ENCODE peak calls at places on chromosomes 7 and 10, in five cellular contexts. R is fibroblast of lung, A is stomach, Y is PC-9, U is colonic mucosa. K is an unnamed sample.

GRCh38 chr10:126905776-126906703 is 812 bp downstream of the DOCK1 start:
- DNase-seq in R (peak; percentile 55), A (peak; percentile 33), Y (no peak), U (peak; percentile 42), K (peak; percentile 66)

GRCh38 chr10:101829561-101830315 is 11.5 kb upstream of the OGA start:
- DNase-seq in R (no peak), A (peak; percentile 53), Y (no peak), U (peak; percentile 77), K (peak; percentile 88)

GRCh38 chr10:24553051-24553612 is 170.6 kb downstream of the ARHGAP21 start:
- DNase-seq in R (no peak), A (no peak), Y (no peak), U (no peak), K (no peak)

GRCh38 chr10:17375936-17376584 is 78.3 kb downstream of the ST8SIA6 start:
- DNase-seq in R (no peak), A (no peak), Y (no peak), U (no peak), K (no peak)

GRCh38 chr7:73638921-73639320 is 14.6 kb upstream of the MLXIPL start:
- DNase-seq in R (no peak), A (no peak), Y (no peak), U (no peak), K (no peak)

GRCh38 chr10:51530540-51530939 is 168.9 kb downstream of the CSTF2T start:
- DNase-seq in R (no peak), A (no peak), Y (no peak), U (no peak), K (no peak)

GRCh38 chr10:110923856-110924493 is 4.6 kb downstream of the SHOC2 start:
- DNase-seq in R (no peak), A (no peak), Y (no peak), U (no peak), K (no peak)

GRCh38 chr10:54940418-54940817 is 139.4 kb upstream of the PCDH15 start:
- DNase-seq in R (peak; percentile 1), A (no peak), Y (no peak), U (no peak), K (no peak)

GRCh38 chr7:141991144-141991543 is 4.5 kb upstream of the MGAM start:
- DNase-seq in R (no peak), A (no peak), Y (no peak), U (no peak), K (no peak)

GRCh38 chr7:139811106-139811505 is 18.0 kb upstream of the TBXAS1 start:
- DNase-seq in R (no peak), A (no peak), Y (no peak), U (no peak), K (no peak)

GRCh38 chr7:148622887-148623585 is 32.5 kb downstream of the C7orf33 start:
- DNase-seq in R (peak; percentile 9), A (no peak), Y (no peak), U (no peak), K (no peak)

GRCh38 chr10:35449944-35450343 is 113.6 kb downstream of the CCNY start:
- DNase-seq in R (no peak), A (no peak), Y (no peak), U (no peak), K (no peak)

GRCh38 chr10:1208376-1209311 is 152.5 kb downstream of the WDR37 start:
- DNase-seq in R (no peak), A (no peak), Y (no peak), U (no peak), K (peak; percentile 33)

DNA sequence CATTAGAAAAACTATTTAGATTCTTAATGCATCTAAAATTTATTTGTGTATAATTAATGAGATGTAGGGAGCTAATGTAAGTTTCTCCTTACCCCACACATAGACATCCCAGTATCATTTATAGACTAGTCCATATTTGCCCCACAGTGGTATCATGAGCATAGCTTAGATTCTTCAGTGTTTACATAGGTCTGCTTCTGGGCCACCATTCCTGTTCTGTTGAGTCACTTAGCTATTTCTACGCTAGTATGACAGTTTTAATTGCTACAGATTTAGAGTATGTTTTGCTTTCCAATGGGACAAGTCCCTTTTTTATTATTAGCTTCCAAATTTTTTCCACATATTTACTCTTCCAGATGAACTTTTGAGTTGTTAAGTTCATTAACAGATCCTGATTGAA is 69.4 kb downstream of the MCMBP start:
- DNase-seq in R (peak; percentile 39), A (no peak), Y (no peak), U (no peak), K (no peak)
- H3K4me1 ChIP-seq in R (peaks cover 2% of the 10 kb centered on the region), A (no peaks in the 10 kb centered on the region), Y (no peaks in the 10 kb centered on the region), U (no peaks in the 10 kb centered on the region), K (no peaks in the 10 kb centered on the region)

GRCh38 chr7:135977742-135978066 is 545 bp upstream of the MTPN start:
- DNase-seq in R (no peak), A (no peak), Y (no peak), U (no peak), K (no peak)
- H3K4me1 ChIP-seq in R (no peaks in the 10 kb centered on the region), A (peaks cover 56% of the 10 kb centered on the region), Y (peaks cover 35% of the 10 kb centered on the region), U (no peaks in the 10 kb centered on the region), K (peaks cover 12% of the 10 kb centered on the region)

GRCh38 chr7:98641646-98642489 is 24.8 kb downstream of the NPTX2 start:
- DNase-seq in R (no peak), A (no peak), Y (no peak), U (no peak), K (no peak)

GRCh38 chr7:98646465-98646864 is 29.4 kb downstream of the NPTX2 start:
- DNase-seq in R (no peak), A (no peak), Y (no peak), U (no peak), K (no peak)

GRCh38 chr7:98640375-98640774 is 23.3 kb downstream of the NPTX2 start:
- DNase-seq in R (no peak), A (no peak), Y (no peak), U (no peak), K (no peak)

GRCh38 chr7:98647326-98647725 is 30.2 kb downstream of the NPTX2 start:
- DNase-seq in R (no peak), A (no peak), Y (no peak), U (no peak), K (no peak)

GRCh38 chr7:98643232-98643985 is 26.3 kb downstream of the NPTX2 start:
- DNase-seq in R (no peak), A (no peak), Y (no peak), U (no peak), K (no peak)
- H3K4me1 ChIP-seq in R (no peaks in the 10 kb centered on the region), A (no peaks in the 10 kb centered on the region), Y (no peaks in the 10 kb centered on the region), U (no peaks in the 10 kb centered on the region), K (no peaks in the 10 kb centered on the region)

GRCh38 chr10:74658511-74658910 is 167.9 kb upstream of the KAT6B start:
- DNase-seq in R (no peak), A (no peak), Y (no peak), U (no peak), K (no peak)
- H3K4me1 ChIP-seq in R (no peaks in the 10 kb centered on the region), A (no peaks in the 10 kb centered on the region), Y (no peaks in the 10 kb centered on the region), U (no peaks in the 10 kb centered on the region), K (no peaks in the 10 kb centered on the region)

GRCh38 chr10:124090630-124091209 is 2.7 kb downstream of the CHST15 start:
- DNase-seq in R (no peak), A (peak; percentile 55), Y (peak; percentile 24), U (no peak), K (peak; percentile 28)

GRCh38 chr10:124091646-124092269 is 1.6 kb downstream of the CHST15 start:
- DNase-seq in R (peak; percentile 42), A (no peak), Y (peak; percentile 19), U (no peak), K (no peak)

GRCh38 chr10:124087672-124088634 is 5.4 kb downstream of the CHST15 start:
- DNase-seq in R (no peak), A (peak; percentile 65), Y (no peak), U (peak; percentile 77), K (no peak)

GRCh38 chr10:124088944-124089343 is 4.5 kb downstream of the CHST15 start:
- DNase-seq in R (no peak), A (no peak), Y (no peak), U (no peak), K (no peak)

DNA sequence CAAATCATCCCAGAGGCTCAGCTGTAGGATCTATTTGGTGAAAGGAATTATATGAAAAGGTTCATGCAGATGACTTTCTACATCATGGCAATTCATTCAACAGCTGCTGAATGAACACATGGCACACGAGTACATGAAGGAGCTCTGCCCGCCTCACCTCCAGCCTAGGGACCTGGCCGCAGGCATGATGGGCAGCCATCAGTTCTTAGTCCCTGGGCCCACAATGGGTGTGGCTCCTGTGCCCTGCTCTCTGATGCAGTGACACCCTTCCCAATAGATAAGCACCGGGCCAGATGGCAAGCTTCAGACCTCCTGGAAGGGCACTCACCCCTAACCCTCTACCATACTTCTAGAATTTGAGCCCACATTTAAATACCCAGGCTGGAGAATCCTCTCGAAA is 3.5 kb downstream of the CHST15 start:
- DNase-seq in R (no peak), A (no peak), Y (no peak), U (no peak), K (no peak)
- H3K4me1 ChIP-seq in R (no peaks in the 10 kb centered on the region), A (peaks cover 99% of the 10 kb centered on the region), Y (peaks cover 11% of the 10 kb centered on the region), U (peaks cover 10% of the 10 kb centered on the region), K (peaks cover 6% of the 10 kb centered on the region)

DNA sequence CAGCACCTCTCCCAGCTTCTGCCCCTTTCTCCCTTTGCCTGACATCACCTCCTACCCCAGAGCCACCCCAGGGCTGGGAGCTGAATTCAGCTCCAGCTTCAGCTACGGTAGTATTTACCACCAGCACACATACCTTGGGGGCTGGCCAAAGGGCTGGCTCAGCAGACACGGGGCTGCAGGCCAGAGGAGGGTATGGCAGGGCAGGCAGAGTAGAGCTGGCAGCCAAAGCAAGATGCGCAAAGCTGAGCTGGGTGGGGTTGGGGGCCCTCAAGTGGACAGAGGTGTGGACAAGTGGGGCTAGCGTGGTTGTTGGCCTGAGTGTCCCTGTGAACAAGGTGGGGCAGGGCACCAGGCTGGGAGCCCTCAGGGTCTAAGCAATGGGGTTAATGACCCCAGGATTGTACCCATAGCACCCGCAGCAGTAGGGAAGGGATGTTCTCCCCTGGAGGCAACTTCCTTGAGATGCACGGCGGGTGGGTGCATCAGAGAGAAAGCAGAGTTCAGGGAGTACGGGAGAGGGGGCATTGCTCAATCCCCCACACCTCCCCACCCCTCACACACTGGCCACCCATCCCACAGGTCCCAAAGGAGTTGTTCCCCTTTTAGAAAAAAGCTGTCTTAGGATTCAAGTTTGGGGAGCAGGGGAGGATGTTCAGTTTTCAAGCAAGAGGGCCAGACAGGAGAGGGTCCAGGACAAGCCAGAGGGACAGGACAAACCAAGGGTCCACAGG is 8.0 kb downstream of the VSIR start:
- DNase-seq in R (peak; percentile 21), A (no peak), Y (peak; percentile 80), U (no peak), K (no peak)
- H3K4me1 ChIP-seq in R (peaks cover 41% of the 10 kb centered on the region), A (peaks cover 100% of the 10 kb centered on the region), Y (peaks cover 88% of the 10 kb centered on the region), U (peaks cover 32% of the 10 kb centered on the region), K (peaks cover 59% of the 10 kb centered on the region)

GRCh38 chr10:122165492-122165832 is 105.6 kb upstream of the BTBD16 start:
- DNase-seq in R (no peak), A (no peak), Y (no peak), U (no peak), K (no peak)
- H3K4me1 ChIP-seq in R (no peaks in the 10 kb centered on the region), A (peaks cover 54% of the 10 kb centered on the region), Y (no peaks in the 10 kb centered on the region), U (peaks cover 4% of the 10 kb centered on the region), K (no peaks in the 10 kb centered on the region)

DNA sequence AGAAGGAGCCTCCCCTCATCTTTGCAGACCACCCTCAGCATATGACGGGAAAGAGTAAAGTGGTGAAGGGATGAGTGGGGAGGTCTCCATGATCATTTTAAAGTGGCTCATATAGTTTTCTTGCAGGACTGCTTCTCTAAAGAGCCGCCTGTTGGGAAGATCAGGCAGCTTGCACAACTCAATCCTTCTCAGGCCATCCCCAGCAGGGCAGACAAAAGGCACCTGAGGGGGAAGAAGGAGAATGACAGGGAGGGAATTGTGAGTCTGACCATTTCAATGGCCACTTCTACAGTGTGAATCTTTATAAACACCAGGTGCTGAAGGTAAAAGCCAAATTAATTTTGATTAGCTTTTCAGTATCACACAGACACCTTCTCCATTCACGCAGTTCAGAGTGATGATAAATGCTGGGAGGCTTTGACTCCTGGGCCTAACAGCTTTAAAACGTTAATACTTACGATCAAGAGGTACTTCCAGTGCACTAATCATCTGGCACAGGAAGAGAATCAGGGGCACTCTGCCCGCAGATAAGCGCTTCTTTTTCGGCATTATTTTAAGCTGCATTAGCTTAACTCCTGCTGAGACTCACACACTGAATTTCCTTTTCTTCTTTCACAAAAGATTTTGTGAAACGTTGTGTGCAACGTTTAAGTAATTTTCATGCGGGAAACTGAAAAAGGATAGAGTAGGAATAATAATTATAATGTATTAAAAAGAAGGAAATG is 109.5 kb upstream of the LAMB4 start:
- DNase-seq in R (no peak), A (no peak), Y (no peak), U (no peak), K (no peak)
- H3K4me1 ChIP-seq in R (no peaks in the 10 kb centered on the region), A (no peaks in the 10 kb centered on the region), Y (peaks cover 32% of the 10 kb centered on the region), U (no peaks in the 10 kb centered on the region), K (peaks cover 8% of the 10 kb centered on the region)

K was measured in Peyer's patch.